ENCODE peak calls at places on chromosomes 12 and 14, in ten cellular contexts. M, D, Z, L, Q, C, E, A, V and F are unnamed samples. For H3K4me1, H3K9me3 and H3K27me3, the result is how much of the 10 kb centered on the place peaks cover.

GRCh38 chr14:50371546-50371945 is 25.1 kb downstream of the CDKL1 start:
- DNase-seq in M (no peak), D (no peak), Z (no peak), L (no peak), Q (no peak), C (no peak), E (no peak), A (no peak), V (no peak), F (no peak)

GRCh38 chr14:99602788-99603415 is 1.1 kb downstream of the CCDC85C start:
- DNase-seq in M (no peak), D (no peak), Z (no peak), L (no peak), Q (no peak), C (no peak), E (no peak), A (no peak), V (no peak), F (peak)

GRCh38 chr12:110042260-110042659 is 6.1 kb downstream of the C12orf76 start:
- DNase-seq in M (no peak), D (no peak), Z (no peak), L (no peak), Q (no peak), C (no peak), E (no peak), A (no peak), V (peak), F (no peak)

GRCh38 chr12:1591029-1591428 is 3.4 kb downstream of the FBXL14 start:
- DNase-seq in M (no peak), D (peak), Z (peak), L (no peak), Q (peak), C (peak), E (no peak), A (no peak), V (no peak), F (no peak)

GRCh38 chr12:86264451-86265328 is 8.5 kb upstream of the MGAT4C start:
- DNase-seq in M (no peak), D (no peak), Z (no peak), L (no peak), Q (peak), C (peak), E (no peak), A (no peak), V (peak), F (no peak)

GRCh38 chr12:21369141-21369980 is 3.3 kb upstream of the IAPP start:
- DNase-seq in M (no peak), D (no peak), Z (no peak), L (no peak), Q (no peak), C (no peak), E (no peak), A (no peak), V (no peak), F (no peak)

GRCh38 chr12:31954925-31955678 is 4.1 kb upstream of the RESF1 start:
- DNase-seq in M (no peak), D (no peak), Z (no peak), L (no peak), Q (no peak), C (no peak), E (no peak), A (no peak), V (no peak), F (no peak)

GRCh38 chr12:52013626-52014310 is 7.0 kb downstream of the TAMALIN start:
- DNase-seq in M (peak), D (peak), Z (no peak), L (no peak), Q (no peak), C (no peak), E (no peak), A (no peak), V (no peak), F (no peak)

GRCh38 chr12:109458086-109458485 is 19.0 kb downstream of the KCTD10 start:
- DNase-seq in M (no peak), D (no peak), Z (peak), L (peak), Q (no peak), C (no peak), E (no peak), A (no peak), V (no peak), F (no peak)

GRCh38 chr12:105064564-105065222 is 19.6 kb downstream of the ALDH1L2 start:
- DNase-seq in M (no peak), D (no peak), Z (no peak), L (no peak), Q (no peak), C (no peak), E (no peak), A (no peak), V (no peak), F (no peak)

GRCh38 chr14:24130717-24131548 is 474 bp downstream of the FITM1 start:
- DNase-seq in M (no peak), D (no peak), Z (no peak), L (no peak), Q (no peak), C (no peak), E (no peak), A (no peak), V (peak), F (no peak)

GRCh38 chr12:109915171-109916040 is 15.3 kb downstream of the TCHP start:
- DNase-seq in M (no peak), D (no peak), Z (no peak), L (no peak), Q (no peak), C (no peak), E (no peak), A (no peak), V (no peak), F (no peak)

GRCh38 chr12:130765186-130765659 is 49.1 kb upstream of the RIMBP2 start:
- DNase-seq in M (no peak), D (no peak), Z (peak), L (no peak), Q (no peak), C (no peak), E (no peak), A (peak), V (no peak), F (no peak)

GRCh38 chr14:67940894-67941455 is 121.4 kb downstream of the RAD51B start:
- DNase-seq in M (peak), D (no peak), Z (peak), L (peak), Q (no peak), C (no peak), E (peak), A (no peak), V (no peak), F (no peak)

GRCh38 chr14:97824218-97824617 is 1027.0 kb downstream of the VRK1 start:
- DNase-seq in M (no peak), D (no peak), Z (no peak), L (no peak), Q (no peak), C (no peak), E (no peak), A (no peak), V (no peak), F (no peak)

GRCh38 chr12:123085730-123086487 is 65.0 kb downstream of the PITPNM2 start:
- DNase-seq in M (peak), D (no peak), Z (peak), L (no peak), Q (no peak), C (no peak), E (no peak), A (peak), V (peak), F (peak)

GRCh38 chr12:109905301-109905700 is 5.2 kb downstream of the TCHP start:
- DNase-seq in M (no peak), D (no peak), Z (no peak), L (no peak), Q (no peak), C (no peak), E (no peak), A (no peak), V (no peak), F (no peak)

GRCh38 chr14:99035268-99035667 is 236.7 kb downstream of the BCL11B start:
- DNase-seq in M (no peak), D (no peak), Z (peak), L (peak), Q (peak), C (no peak), E (peak), A (peak), V (peak), F (no peak)

GRCh38 chr14:69612014-69612758 is 790 bp downstream of the SUSD6 start:
- DNase-seq in M (peak), D (peak), Z (peak), L (peak), Q (peak), C (peak), E (peak), A (peak), V (peak), F (peak)

GRCh38 chr14:65334765-65335411 is 77.6 kb upstream of the FUT8 start:
- DNase-seq in M (no peak), D (no peak), Z (no peak), L (no peak), Q (peak), C (no peak), E (no peak), A (no peak), V (no peak), F (no peak)

GRCh38 chr14:65639216-65639615 is 226.7 kb downstream of the FUT8 start:
- DNase-seq in M (no peak), D (no peak), Z (no peak), L (peak), Q (no peak), C (no peak), E (no peak), A (no peak), V (no peak), F (no peak)

GRCh38 chr12:68490476-68490875 is 120.2 kb upstream of the RAP1B start:
- DNase-seq in M (no peak), D (no peak), Z (no peak), L (no peak), Q (no peak), C (no peak), E (no peak), A (no peak), V (no peak), F (no peak)

GRCh38 chr12:21815306-21816062 is 41.0 kb upstream of the KCNJ8 start:
- DNase-seq in M (no peak), D (no peak), Z (peak), L (no peak), Q (no peak), C (no peak), E (no peak), A (no peak), V (no peak), F (no peak)

GRCh38 chr14:94018308-94018707 is 7.8 kb upstream of the OTUB2 start:
- DNase-seq in M (no peak), D (no peak), Z (no peak), L (no peak), Q (no peak), C (no peak), E (no peak), A (no peak), V (no peak), F (no peak)

DNA sequence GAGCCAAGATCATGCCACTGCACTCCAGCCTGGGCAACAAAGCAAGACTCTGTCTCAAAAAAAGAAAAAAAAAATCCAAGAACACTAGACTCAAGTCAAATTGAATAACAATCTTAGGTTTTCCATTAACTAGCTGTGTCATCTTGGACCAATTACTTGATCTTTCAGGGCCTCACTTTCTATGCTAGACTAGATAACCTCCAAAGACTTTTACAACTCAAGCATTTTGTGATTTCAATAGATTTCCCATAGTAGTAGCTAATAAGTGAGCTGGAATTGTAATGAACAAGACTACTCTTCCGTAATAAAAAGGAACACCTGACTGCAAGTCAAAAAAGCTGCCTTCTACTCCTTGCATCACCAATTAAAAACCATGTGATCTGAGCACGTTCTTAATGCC is 127.0 kb upstream of the SSTR1 start:
- DNase-seq in M (no peak), D (no peak), Z (no peak), L (no peak), Q (no peak), C (no peak), E (no peak), A (no peak), V (no peak), F (no peak)
- H3K4me1 ChIP-seq in M (under half), D (under half), Z (under half), L (under half), Q (under half), C (under half), E (under half), A (under half), V (under half), F (under half)

GRCh38 chr12:38162708-38163441 is 153.7 kb upstream of the ALG10B start:
- DNase-seq in M (peak), D (no peak), Z (no peak), L (no peak), Q (no peak), C (no peak), E (no peak), A (no peak), V (no peak), F (no peak)

GRCh38 chr12:38166225-38166624 is 150.3 kb upstream of the ALG10B start:
- DNase-seq in M (no peak), D (no peak), Z (no peak), L (no peak), Q (no peak), C (no peak), E (no peak), A (no peak), V (no peak), F (no peak)

GRCh38 chr12:38161123-38162000 is 155.2 kb upstream of the ALG10B start:
- DNase-seq in M (no peak), D (no peak), Z (no peak), L (no peak), Q (no peak), C (no peak), E (no peak), A (no peak), V (no peak), F (no peak)

GRCh38 chr12:38162013-38162412 is 154.6 kb upstream of the ALG10B start:
- DNase-seq in M (no peak), D (no peak), Z (no peak), L (no peak), Q (no peak), C (no peak), E (no peak), A (no peak), V (no peak), F (no peak)

GRCh38 chr12:38163442-38163801 is 153.2 kb upstream of the ALG10B start:
- DNase-seq in M (no peak), D (no peak), Z (no peak), L (no peak), Q (no peak), C (no peak), E (no peak), A (no peak), V (no peak), F (no peak)
- H3K9me3 ChIP-seq in M (under half), D (under half), Z (under half), L (under half), Q (under half), C (under half), E (under half), A (under half), V (under half), F (under half)

DNA sequence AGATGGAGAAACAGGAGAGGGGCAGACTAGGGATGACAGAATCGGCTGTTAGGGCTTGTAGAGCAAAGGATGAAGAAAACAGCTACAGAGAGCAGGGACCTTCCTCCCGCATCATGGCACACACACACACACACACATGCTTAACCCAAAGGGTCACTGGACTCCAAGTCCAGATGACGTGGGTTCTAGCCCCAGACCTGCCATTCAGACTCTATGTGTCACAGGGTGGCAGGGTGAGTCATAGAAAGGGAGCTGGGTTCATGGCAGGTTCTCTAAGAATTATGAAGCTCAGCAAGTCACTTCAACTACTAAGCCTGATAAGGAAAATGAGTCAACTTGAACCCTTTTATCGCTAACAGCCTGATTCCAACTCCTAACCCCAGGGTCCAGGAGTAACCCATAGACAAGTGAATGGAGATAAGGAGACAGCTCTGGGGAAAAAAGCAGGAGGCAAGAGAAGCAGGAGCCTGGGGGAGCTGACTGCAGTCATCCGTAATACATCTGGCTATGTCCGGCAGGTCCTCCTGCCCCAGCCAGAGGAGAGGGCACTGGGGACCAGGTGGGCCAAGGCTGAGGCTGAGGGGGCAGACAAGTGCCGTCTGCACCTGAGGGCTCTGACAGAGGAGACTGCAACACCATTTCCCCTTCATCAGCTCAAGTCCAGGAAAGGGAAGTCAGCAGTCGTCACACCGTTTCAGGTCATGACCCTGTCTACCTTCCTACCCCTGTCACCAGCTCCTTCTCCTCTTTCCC is 3.6 kb upstream of the TNFRSF1A start:
- DNase-seq in M (peak), D (peak), Z (peak), L (peak), Q (no peak), C (peak), E (peak), A (no peak), V (no peak), F (no peak)
- H3K27me3 ChIP-seq in M (under half), D (under half), Z (under half), L (under half), Q (under half), C (under half), E (under half), A (under half), V (under half), F (under half)

GRCh38 chr14:77007975-77008421 is 20.5 kb downstream of the IRF2BPL start:
- DNase-seq in M (no peak), D (no peak), Z (no peak), L (no peak), Q (peak), C (no peak), E (no peak), A (no peak), V (peak), F (no peak)
- H3K4me1 ChIP-seq in M (under half), D (under half), Z (under half), L (under half), Q (under half), C (under half), E (under half), A (under half), V (under half), F (under half)

DNA sequence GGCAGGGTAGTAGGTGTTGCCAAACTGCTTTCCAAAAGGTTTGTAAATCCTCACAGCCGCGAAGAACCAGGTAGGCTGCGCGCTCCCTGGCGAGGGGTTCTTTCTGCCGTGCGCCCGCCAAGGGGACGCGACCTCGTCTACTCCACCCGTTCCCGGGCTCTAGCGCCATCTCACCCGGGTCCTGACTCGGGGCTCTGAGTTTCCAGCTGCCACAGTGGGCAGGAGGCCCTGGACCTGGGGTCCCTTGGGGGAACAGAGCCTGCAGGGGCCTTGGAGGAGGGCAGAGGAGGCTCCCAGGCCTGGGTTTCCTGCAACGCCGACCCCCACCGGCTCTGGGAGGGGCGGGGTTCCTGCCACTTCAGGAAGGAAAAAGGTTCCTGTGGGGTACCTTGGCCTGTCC is 706 bp downstream of the ANHX start:
- DNase-seq in M (no peak), D (no peak), Z (no peak), L (no peak), Q (no peak), C (no peak), E (no peak), A (no peak), V (no peak), F (no peak)
- H3K9me3 ChIP-seq in M (under half), D (under half), Z (under half), L (under half), Q (under half), C (under half), E (under half), A (under half), V (under half), F (under half)

GRCh38 chr14:60642790-60643397 is 6.4 kb downstream of the SIX1 start:
- DNase-seq in M (no peak), D (no peak), Z (no peak), L (no peak), Q (no peak), C (no peak), E (no peak), A (no peak), V (no peak), F (no peak)

GRCh38 chr14:60643443-60644402 is 5.6 kb downstream of the SIX1 start:
- DNase-seq in M (no peak), D (no peak), Z (peak), L (no peak), Q (no peak), C (no peak), E (no peak), A (peak), V (no peak), F (no peak)

GRCh38 chr14:60646202-60646886 is 2.9 kb downstream of the SIX1 start:
- DNase-seq in M (no peak), D (no peak), Z (peak), L (no peak), Q (no peak), C (no peak), E (no peak), A (peak), V (no peak), F (no peak)

GRCh38 chr14:60647081-60647836 is 2.0 kb downstream of the SIX1 start:
- DNase-seq in M (no peak), D (no peak), Z (peak), L (peak), Q (no peak), C (no peak), E (no peak), A (peak), V (no peak), F (no peak)

DNA sequence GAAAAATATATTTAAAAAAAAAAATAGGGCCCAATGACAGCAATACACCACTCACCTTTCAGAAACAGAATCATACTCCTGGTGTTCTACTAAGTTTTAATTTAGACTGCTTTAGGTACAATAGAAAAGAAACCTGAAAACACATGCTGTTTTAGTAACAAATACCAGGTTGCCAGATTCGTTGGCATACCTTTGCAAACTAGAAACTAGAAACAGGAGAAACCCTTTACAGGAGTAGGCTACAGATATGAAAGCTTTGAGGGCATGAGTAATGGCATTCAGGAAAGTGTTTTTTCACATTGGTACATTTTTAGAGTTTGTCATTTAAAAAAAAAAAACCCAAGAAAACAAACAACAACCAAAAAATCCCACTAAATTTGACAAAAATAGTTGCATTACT is 4.1 kb downstream of the SIX1 start:
- DNase-seq in M (no peak), D (no peak), Z (peak), L (no peak), Q (no peak), C (no peak), E (no peak), A (no peak), V (no peak), F (no peak)
- H3K27me3 ChIP-seq in M (under half), D (half or more), Z (under half), L (half or more), Q (half or more), C (half or more), E (under half), A (under half), V (half or more), F (half or more)